ENCODE peak calls at places on chromosomes 4 and X, in seven cellular contexts. O is ELR; Q is CD4-positive, CD25-positive, alpha-beta regulatory T cell; Y is M059J; H is HCT116; C is T-helper 9 cell; M is NCI-H748 treated with DMSO at 0.1 percent for 48 hours. S is an unnamed sample.
A peak's percentile ranks its signal among the peaks of the same experiment; 100 is the strongest.

GRCh38 chr4:137794779-137795178 is 262.5 kb upstream of the PCDH18 start:
- DNase-seq in Q (no peak), H (no peak), M (no peak), O (peak; percentile 0), C (no peak), Y (no peak), S (no peak)

GRCh38 chr4:152500798-152501434 is 35.0 kb downstream of the FBXW7 start:
- DNase-seq in Y (peak; percentile 73), O (peak; percentile 85), Q (peak; percentile 51), M (peak; percentile 35), C (peak; percentile 38), H (peak; percentile 85), S (peak; percentile 82)

GRCh38 chr4:72984351-72984750 is 85.2 kb downstream of the COX18 start:
- DNase-seq in H (no peak), M (no peak), C (no peak), Y (no peak), O (no peak), Q (no peak), S (no peak)

GRCh38 chrX:50978920-50979660 is 68.6 kb downstream of the BMP15 start:
- DNase-seq in Y (no peak), C (no peak), O (no peak), H (no peak), M (no peak), Q (no peak), S (no peak)

GRCh38 chr4:179709961-179710624 is 2267.9 kb upstream of the AGA start:
- DNase-seq in O (no peak), Y (no peak), C (no peak), M (peak; percentile 29), H (no peak), Q (no peak), S (peak; percentile 71)

GRCh38 chr4:148173397-148174017 is 268.7 kb downstream of the NR3C2 start:
- DNase-seq in M (no peak), C (no peak), Q (no peak), O (peak; percentile 13), Y (no peak), H (no peak), S (no peak)

GRCh38 chrX:50903387-50904027 is 7.0 kb upstream of the BMP15 start:
- DNase-seq in Q (no peak), M (peak; percentile 0), O (peak; percentile 8), C (no peak), Y (peak; percentile 57), H (peak; percentile 27), S (peak; percentile 26)

GRCh38 chr4:107366016-107366415 is 329.9 kb upstream of the DKK2 start:
- DNase-seq in O (no peak), C (no peak), Q (no peak), M (no peak), H (no peak), Y (no peak), S (no peak)

GRCh38 chrX:118495958-118496762 is 545 bp downstream of the DOCK11 start:
- DNase-seq in Q (peak; percentile 63), O (peak; percentile 61), Y (peak; percentile 26), C (peak; percentile 62), H (no peak), M (peak; percentile 58), S (peak; percentile 71)

GRCh38 chrX:141641138-141641537 is 51.6 kb downstream of the SPANXA2 start:
- DNase-seq in C (no peak), O (peak; percentile 3), Q (no peak), H (no peak), M (no peak), Y (peak; percentile 6), S (no peak)

GRCh38 chrX:120668357-120668756 is 38.5 kb upstream of the C1GALT1C1 start:
- DNase-seq in C (no peak), O (no peak), M (no peak), H (no peak), Q (no peak), Y (no peak), S (no peak)

GRCh38 chr4:172776203-172776896 is 392.3 kb upstream of the GALNT7 start:
- DNase-seq in Q (no peak), H (no peak), Y (no peak), O (no peak), C (no peak), M (no peak), S (no peak)

GRCh38 chrX:15334561-15334960 is 762 bp downstream of the PIGA start:
- DNase-seq in M (no peak), Y (peak; percentile 37), H (no peak), O (peak; percentile 42), C (no peak), Q (peak; percentile 7), S (no peak)

GRCh38 chrX:124736553-124737240 is 390.3 kb downstream of the SH2D1A start:
- DNase-seq in C (peak; percentile 25), Y (no peak), H (no peak), M (peak; percentile 70), O (no peak), Q (peak; percentile 1), S (peak; percentile 74)

GRCh38 chr4:13484749-13485345 is 707 bp upstream of the RAB28 start:
- DNase-seq in O (peak; percentile 57), M (peak; percentile 37), H (peak; percentile 16), Y (peak; percentile 65), C (no peak), Q (peak; percentile 35), S (peak; percentile 53)

GRCh38 chrX:66012094-66012534 is 27.8 kb downstream of the VSIG4 start:
- DNase-seq in Y (no peak), C (no peak), H (no peak), M (no peak), O (no peak), Q (no peak), S (no peak)

S was measured in NCI-H1417.